ENCODE peak calls at places on chromosomes 1 and 21, in four cellular contexts. K is lower leg skin, A is suprapubic skin, Z is heart left ventricle. C is an unnamed sample.
A peak's percentile ranks its signal among the peaks of the same experiment; 100 is the strongest.

GRCh38 chr1:1917995-1918900 is 831 bp downstream of the TMEM52 start:
- DNase-seq in K (no peak), A (peak; percentile 63), Z (no peak), C (no peak)

GRCh38 chr1:24289937-24290595 is 29.1 kb upstream of the GRHL3 start:
- DNase-seq in K (peak; percentile 86), A (peak; percentile 86), Z (peak; percentile 93), C (peak; percentile 59)

GRCh38 chr1:156813750-156814570 is 2.7 kb downstream of the SH2D2A start:
- DNase-seq in K (no peak), A (peak; percentile 71), Z (peak; percentile 72), C (no peak)

GRCh38 chr1:53144201-53144600 is 1.8 kb upstream of the SLC1A7 start:
- DNase-seq in K (no peak), A (no peak), Z (no peak), C (no peak)

GRCh38 chr21:34936874-34937563 is 112.1 kb downstream of the RUNX1 start:
- DNase-seq in K (no peak), A (no peak), Z (no peak), C (no peak)

GRCh38 chr1:961132-961652 is 808 bp downstream of the KLHL17 start:
- DNase-seq in K (no peak), A (no peak), Z (no peak), C (no peak)

GRCh38 chr1:33234131-33234530 is 22.2 kb upstream of the ZNF362 start:
- DNase-seq in K (no peak), A (no peak), Z (no peak), C (no peak)

GRCh38 chr1:162973381-162973795 is 95.8 kb upstream of the RGS4 start:
- DNase-seq in K (no peak), A (no peak), Z (no peak), C (no peak)

GRCh38 chr1:39387452-39387851 is 104.0 kb upstream of the BMP8A start:
- DNase-seq in K (no peak), A (no peak), Z (no peak), C (no peak)

DNA sequence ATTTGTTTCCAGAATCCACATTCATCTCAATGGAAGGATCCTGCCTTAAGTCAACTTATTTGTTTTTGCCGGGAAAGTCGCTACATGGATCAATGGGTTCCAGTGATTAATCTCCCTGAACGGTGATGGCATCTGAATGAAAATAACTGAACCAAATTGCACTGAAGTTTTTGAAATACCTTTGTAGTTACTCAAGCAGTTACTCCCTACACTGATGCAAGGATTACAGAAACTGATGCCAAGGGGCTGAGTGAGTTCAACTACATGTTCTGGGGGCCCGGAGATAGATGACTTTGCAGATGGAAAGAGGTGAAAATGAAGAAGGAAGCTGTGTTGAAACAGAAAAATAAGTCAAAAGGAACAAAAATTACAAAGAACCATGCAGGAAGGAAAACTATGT is 2.6 kb downstream of the GADD45A start:
- DNase-seq in K (no peak), A (no peak), Z (no peak), C (no peak)
- TF ChIP-seq CTCF in K (no peak), A (no peak), Z (no peak), C (no peak)

GRCh38 chr21:24148461-24148860 is 1458.8 kb downstream of the MRPL39 start:
- DNase-seq in K (no peak), A (no peak), Z (no peak), C (no peak)
- TF ChIP-seq CTCF in K (no peak), A (no peak), Z (no peak), C (no peak)

DNA sequence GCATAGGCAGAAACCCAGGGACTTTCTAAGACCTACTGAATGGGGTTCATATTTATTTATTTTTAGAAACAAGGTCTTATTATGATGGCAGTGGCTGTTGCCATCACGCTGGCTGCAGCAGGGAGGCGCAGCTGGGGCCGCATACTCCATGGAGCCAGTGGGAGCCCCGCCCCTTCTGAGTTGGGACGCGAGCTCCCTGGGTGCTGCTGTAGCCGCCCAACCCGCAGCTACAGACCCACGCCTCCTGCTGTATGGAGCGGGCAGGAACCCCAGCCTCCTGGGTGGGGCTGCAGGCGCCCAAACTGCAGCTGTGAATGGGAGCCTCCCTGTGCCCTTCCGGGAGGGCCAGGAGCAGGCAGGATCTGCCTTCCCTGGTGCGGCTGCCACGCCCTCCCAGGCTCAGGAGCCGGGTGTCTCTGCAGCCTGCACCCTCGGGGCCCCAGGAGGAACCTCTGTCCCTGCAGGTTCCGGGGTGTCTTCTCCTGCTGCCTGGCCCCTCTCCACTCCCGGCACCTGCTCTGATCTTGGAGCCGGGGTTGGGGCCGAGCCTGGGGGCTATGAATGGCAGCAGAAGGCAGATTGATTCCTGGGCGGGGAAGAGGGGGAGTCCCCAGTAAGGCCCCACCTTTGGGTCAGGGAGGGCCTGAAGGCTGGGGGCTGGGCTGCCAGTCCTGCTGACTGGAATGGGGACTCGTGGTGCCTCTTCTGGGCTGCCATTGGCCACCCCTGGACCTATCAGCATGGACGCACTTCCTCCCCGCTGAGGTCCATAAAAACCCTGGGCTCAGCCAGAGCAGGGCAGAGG is 66.5 kb upstream of the LRRN2 start:
- DNase-seq in K (peak; percentile 23), A (no peak), Z (no peak), C (no peak)
- TF ChIP-seq CTCF in K (no peak), A (no peak), Z (no peak), C (no peak)

GRCh38 chr1:115089443-115090340 is at the start of gene TSPAN2:
- DNase-seq in K (peak; percentile 35), A (peak; percentile 75), Z (peak; percentile 91), C (no peak)
- TF ChIP-seq CTCF in K (no peak), A (no peak), Z (peak; percentile 60), C (no peak)